ENCODE peak calls at places on chromosomes 11 and 22, in ten cellular contexts. T is astrocyte of the spinal cord, Q is A549, V is cardiac muscle cell, H is mesothelial cell of epicardium, U is heart left ventricle, D is omental fat pad, E is coronary artery, W is bronchial epithelial cell, J is stomach. M is an unnamed sample.

GRCh38 chr22:29268511-29269229 is 602 bp downstream of the EWSR1 start:
- DNase-seq in T (peak; percentile 82), Q (no peak), V (peak; percentile 55), H (no peak), U (peak; percentile 77), D (no peak), E (no peak), W (peak; percentile 20), J (peak; percentile 61), M (peak; percentile 53)

GRCh38 chr11:66478823-66479740 is 1.2 kb upstream of the DPP3 start:
- DNase-seq in T (no peak), Q (peak; percentile 49), V (peak; percentile 24), H (no peak), U (peak; percentile 62), D (no peak), E (no peak), W (peak; percentile 25), J (peak; percentile 50), M (no peak)

GRCh38 chr11:3104051-3104714 is 47.0 kb upstream of the CARS1 start:
- DNase-seq in T (no peak), Q (no peak), V (no peak), H (peak; percentile 34), U (peak; percentile 27), D (peak; percentile 20), E (no peak), W (no peak), J (peak; percentile 11), M (no peak)

GRCh38 chr11:83508804-83509203 is 222.6 kb upstream of the CCDC90B start:
- DNase-seq in T (no peak), Q (no peak), V (no peak), H (no peak), U (no peak), D (no peak), E (no peak), W (no peak), J (no peak), M (no peak)

GRCh38 chr11:120778692-120779490 is 245.0 kb upstream of the TBCEL start:
- DNase-seq in T (no peak), Q (no peak), V (no peak), H (no peak), U (no peak), D (no peak), E (no peak), W (no peak), J (no peak), M (no peak)

GRCh38 chr11:94178331-94178730 is 49.7 kb downstream of the PANX1 start:
- DNase-seq in T (no peak), Q (no peak), V (no peak), H (no peak), U (no peak), D (no peak), E (no peak), W (no peak), J (no peak), M (no peak)

GRCh38 chr22:25062378-25063095 is 110.0 kb downstream of the KIAA1671 start:
- DNase-seq in T (no peak), Q (no peak), V (no peak), H (no peak), U (no peak), D (no peak), E (no peak), W (no peak), J (no peak), M (no peak)

GRCh38 chr22:31585161-31585859 is 76.7 kb downstream of the PISD start:
- DNase-seq in T (peak; percentile 11), Q (no peak), V (no peak), H (no peak), U (no peak), D (no peak), E (no peak), W (no peak), J (no peak), M (no peak)

GRCh38 chr11:109968781-109969180 is 124.4 kb upstream of the ZC3H12C start:
- DNase-seq in T (no peak), Q (no peak), V (no peak), H (no peak), U (no peak), D (no peak), E (no peak), W (no peak), J (no peak), M (no peak)

DNA sequence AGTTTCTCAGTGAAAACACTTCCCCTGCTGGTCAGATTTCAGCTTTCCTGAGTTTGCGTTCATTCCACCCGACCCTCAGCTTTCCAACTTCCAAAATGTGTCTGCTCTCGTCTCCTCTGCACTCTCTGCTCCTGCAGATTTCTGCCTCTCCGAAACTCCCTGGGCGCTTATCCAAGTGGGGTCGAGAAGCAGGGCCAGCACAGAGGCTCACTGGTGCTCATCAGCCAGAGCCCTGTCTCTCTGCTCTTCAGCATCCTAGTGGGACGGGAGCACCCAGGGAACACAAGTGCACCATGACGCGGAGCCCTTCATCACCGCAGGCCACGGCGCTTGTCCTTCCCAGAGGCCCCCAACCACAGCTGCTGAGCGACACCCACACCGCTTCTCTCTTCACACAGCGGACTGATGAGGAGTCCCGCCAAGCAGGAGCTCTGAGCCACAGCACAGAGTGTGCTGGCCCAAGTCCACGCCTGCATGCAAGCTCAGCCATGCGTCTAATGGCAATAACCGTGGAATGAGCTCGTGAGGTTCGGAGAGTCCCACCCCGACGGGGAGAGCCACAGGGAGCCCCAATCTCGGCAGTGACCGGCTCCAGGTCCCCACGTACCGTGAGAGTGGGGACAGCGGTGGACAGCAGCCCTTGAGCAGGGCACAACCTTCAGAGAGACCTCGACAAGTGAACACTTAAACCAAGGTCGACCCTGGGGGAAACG is 27.9 kb upstream of the MOB2 start:
- DNase-seq in T (no peak), Q (no peak), V (no peak), H (no peak), U (no peak), D (no peak), E (no peak), W (no peak), J (no peak), M (no peak)
- TF ChIP-seq CTCF in T (no peak), Q (no peak), V (no peak), H (no peak), U (no peak), D (no peak), E (no peak), W (no peak), J (no peak), M (no peak)

DNA sequence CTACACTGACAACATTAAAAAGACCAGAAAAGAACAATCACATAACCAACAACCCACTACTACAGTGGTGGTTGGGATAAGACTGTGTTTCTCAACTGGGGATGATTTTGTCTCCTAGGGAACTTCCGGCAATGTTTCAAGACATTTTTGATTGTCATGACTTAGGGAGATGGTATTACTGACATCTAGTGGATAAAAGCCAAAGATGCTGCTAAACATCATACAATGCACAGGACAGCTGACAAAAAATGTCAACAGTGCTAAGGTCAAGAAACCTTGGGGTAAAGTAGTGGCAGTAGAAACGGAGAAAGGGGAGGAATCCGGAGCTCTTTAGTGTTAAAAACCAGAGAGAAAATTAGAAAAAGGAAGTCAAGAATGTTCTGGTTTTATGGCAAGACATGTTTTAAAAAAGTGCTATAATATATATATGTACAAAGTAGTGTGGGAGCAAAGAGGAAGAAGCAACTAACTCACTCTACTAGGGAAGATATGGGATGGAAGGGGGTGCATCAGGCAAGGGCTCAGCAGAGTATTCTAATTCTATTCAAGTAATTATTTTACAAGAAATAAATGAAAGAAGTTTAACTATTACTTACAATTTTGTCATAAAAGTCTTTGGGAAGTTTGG is 37.2 kb downstream of the CKAP5 start:
- DNase-seq in T (peak; percentile 35), Q (peak; percentile 31), V (no peak), H (no peak), U (no peak), D (no peak), E (no peak), W (peak; percentile 56), J (no peak), M (no peak)
- TF ChIP-seq CTCF in T (peak; percentile 40), Q (peak; percentile 67), V (peak; percentile 22), H (no peak), U (peak; percentile 28), D (no peak), E (no peak), W (peak; percentile 35), J (no peak), M (peak; percentile 13)

GRCh38 chr11:72534859-72535547 is 100.7 kb upstream of the CLPB start:
- DNase-seq in T (no peak), Q (no peak), V (peak; percentile 15), H (no peak), U (no peak), D (no peak), E (no peak), W (no peak), J (no peak), M (no peak)
- TF ChIP-seq CTCF in T (peak; percentile 7), Q (no peak), V (no peak), H (no peak), U (no peak), D (no peak), E (no peak), W (peak; percentile 5), J (no peak), M (peak; percentile 41)

DNA sequence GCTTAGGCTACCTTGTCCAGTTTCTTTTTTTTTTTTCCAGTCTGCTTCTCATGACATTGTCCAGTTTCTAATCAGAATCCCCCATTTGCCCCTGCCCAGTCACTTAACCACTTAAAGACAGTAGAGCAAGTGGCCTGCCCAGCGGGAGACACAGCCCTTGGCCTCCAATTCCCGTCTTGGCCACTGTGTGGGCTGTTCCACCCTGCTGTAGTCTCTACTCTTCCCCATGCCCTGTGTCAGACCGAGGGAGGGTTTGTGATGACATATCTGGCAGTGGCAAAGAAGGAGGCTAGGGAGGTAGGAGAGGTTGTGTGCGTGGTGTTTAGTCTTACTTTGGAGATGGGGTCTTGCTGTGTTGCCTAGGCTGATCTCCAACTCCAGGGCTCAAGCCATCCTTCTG is 11.5 kb downstream of the PPFIA1 start:
- DNase-seq in T (no peak), Q (no peak), V (no peak), H (no peak), U (no peak), D (no peak), E (no peak), W (no peak), J (no peak), M (no peak)
- TF ChIP-seq CTCF in T (peak; percentile 2), Q (no peak), V (no peak), H (no peak), U (no peak), D (no peak), E (no peak), W (no peak), J (no peak), M (no peak)

DNA sequence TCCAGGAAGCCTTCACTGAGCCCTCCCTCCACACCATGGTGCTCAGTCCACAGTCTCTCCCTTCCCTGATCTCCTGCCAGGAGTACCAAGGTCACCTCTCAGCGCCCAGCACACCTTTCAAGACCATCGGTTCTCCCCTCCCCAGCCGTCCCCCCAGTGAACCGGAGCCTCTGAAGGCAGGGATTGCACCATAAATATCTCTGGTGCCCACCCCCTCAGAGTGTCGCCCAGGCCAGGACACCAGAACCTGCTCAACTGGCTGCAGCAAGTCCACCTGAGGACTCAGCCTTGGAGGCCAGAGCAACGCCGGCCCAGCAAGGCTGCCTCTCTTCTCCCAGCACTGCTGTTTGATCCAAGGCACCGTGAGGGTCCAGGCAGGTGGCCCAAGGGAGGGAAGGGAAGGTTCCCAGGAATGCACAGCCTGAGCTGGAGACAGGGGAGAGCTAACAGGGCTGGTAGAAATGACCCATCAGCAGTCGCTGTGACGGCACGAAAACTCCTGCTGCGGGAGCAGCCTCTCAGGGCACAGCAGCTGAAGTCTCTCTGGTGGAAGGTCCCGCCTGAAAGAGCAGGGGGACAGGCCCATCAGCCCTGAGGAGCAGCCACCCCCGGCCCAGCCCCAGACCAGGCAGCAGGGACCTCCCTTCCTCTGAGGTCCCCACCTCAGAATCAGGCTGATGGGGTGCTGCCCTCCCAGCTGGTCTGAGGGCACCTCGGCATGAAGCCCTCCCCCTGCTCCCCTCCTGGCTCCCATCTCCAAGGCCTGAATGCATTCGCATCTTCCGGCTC is 80.3 kb downstream of the BUD13 start:
- DNase-seq in T (no peak), Q (no peak), V (no peak), H (no peak), U (no peak), D (no peak), E (no peak), W (no peak), J (no peak), M (no peak)
- TF ChIP-seq CTCF in T (no peak), Q (no peak), V (no peak), H (no peak), U (no peak), D (no peak), E (no peak), W (no peak), J (no peak), M (no peak)